ENCODE peak calls at places on chromosomes 7 and 10, in nine cellular contexts. One of them, this sample, is unnamed.
A peak's percentile ranks its signal among the peaks of the same experiment; 100 is the strongest.

GRCh38 chr10:42888504-42889095 is 106.0 kb downstream of the BMS1 start:
- DNase-seq in fibroblast of the aortic adventitia: no peak
- DNase-seq in nephron progenitor cell: no peak
- DNase-seq in NCI-H1105: no peak
- DNase-seq in H54: no peak
- DNase-seq in HFF-Myc: no peak
- DNase-seq in stimulated activated CD4-positive, alpha-beta T cell treated with anti-CD3 and anti-CD28 coated beads, Interleukin-2, amount 100 ng/mL, for 24 hours: no peak
- DNase-seq in activated CD8-positive, alpha-beta memory T cell treated with anti-CD3 and anti-CD28 coated beads, Interleukin-2, amount 50 U/mL, for 48 hours: peak; percentile 23
- DNase-seq in HCEC 1CT: no peak
- DNase-seq in this sample: no peak

GRCh38 chr7:111756687-111757178 is 194.4 kb upstream of the IMMP2L start:
- DNase-seq in stimulated activated CD4-positive, alpha-beta T cell treated with anti-CD3 and anti-CD28 coated beads, Interleukin-2, amount 100 ng/mL, for 24 hours: no peak
- DNase-seq in activated CD8-positive, alpha-beta memory T cell treated with anti-CD3 and anti-CD28 coated beads, Interleukin-2, amount 50 U/mL, for 48 hours: no peak
- DNase-seq in H54: peak; percentile 25
- DNase-seq in HFF-Myc: no peak
- DNase-seq in fibroblast of the aortic adventitia: peak; percentile 83
- DNase-seq in HCEC 1CT: peak; percentile 47
- DNase-seq in NCI-H1105: no peak
- DNase-seq in nephron progenitor cell: peak; percentile 46
- DNase-seq in this sample: peak; percentile 76

GRCh38 chr7:129721139-129721538 is 109.6 kb downstream of the NRF1 start:
- DNase-seq in fibroblast of the aortic adventitia: peak; percentile 28
- DNase-seq in stimulated activated CD4-positive, alpha-beta T cell treated with anti-CD3 and anti-CD28 coated beads, Interleukin-2, amount 100 ng/mL, for 24 hours: no peak
- DNase-seq in activated CD8-positive, alpha-beta memory T cell treated with anti-CD3 and anti-CD28 coated beads, Interleukin-2, amount 50 U/mL, for 48 hours: no peak
- DNase-seq in H54: no peak
- DNase-seq in nephron progenitor cell: no peak
- DNase-seq in NCI-H1105: no peak
- DNase-seq in HFF-Myc: no peak
- DNase-seq in HCEC 1CT: no peak
- DNase-seq in this sample: no peak

GRCh38 chr10:94292448-94293118 is 70.2 kb downstream of the NOC3L start:
- DNase-seq in HFF-Myc: no peak
- DNase-seq in stimulated activated CD4-positive, alpha-beta T cell treated with anti-CD3 and anti-CD28 coated beads, Interleukin-2, amount 100 ng/mL, for 24 hours: no peak
- DNase-seq in activated CD8-positive, alpha-beta memory T cell treated with anti-CD3 and anti-CD28 coated beads, Interleukin-2, amount 50 U/mL, for 48 hours: no peak
- DNase-seq in HCEC 1CT: peak; percentile 31
- DNase-seq in NCI-H1105: no peak
- DNase-seq in H54: peak; percentile 12
- DNase-seq in fibroblast of the aortic adventitia: peak; percentile 85
- DNase-seq in nephron progenitor cell: no peak
- DNase-seq in this sample: no peak

GRCh38 chr10:84197643-84198042 is 3.3 kb downstream of the CDHR1 start:
- DNase-seq in activated CD8-positive, alpha-beta memory T cell treated with anti-CD3 and anti-CD28 coated beads, Interleukin-2, amount 50 U/mL, for 48 hours: no peak
- DNase-seq in nephron progenitor cell: no peak
- DNase-seq in HCEC 1CT: no peak
- DNase-seq in HFF-Myc: no peak
- DNase-seq in H54: no peak
- DNase-seq in fibroblast of the aortic adventitia: no peak
- DNase-seq in stimulated activated CD4-positive, alpha-beta T cell treated with anti-CD3 and anti-CD28 coated beads, Interleukin-2, amount 100 ng/mL, for 24 hours: no peak
- DNase-seq in NCI-H1105: no peak
- DNase-seq in this sample: no peak

GRCh38 chr7:13414661-13415105 is 574.8 kb downstream of the ETV1 start:
- DNase-seq in H54: peak; percentile 3
- DNase-seq in activated CD8-positive, alpha-beta memory T cell treated with anti-CD3 and anti-CD28 coated beads, Interleukin-2, amount 50 U/mL, for 48 hours: no peak
- DNase-seq in HFF-Myc: no peak
- DNase-seq in fibroblast of the aortic adventitia: no peak
- DNase-seq in stimulated activated CD4-positive, alpha-beta T cell treated with anti-CD3 and anti-CD28 coated beads, Interleukin-2, amount 100 ng/mL, for 24 hours: no peak
- DNase-seq in NCI-H1105: no peak
- DNase-seq in HCEC 1CT: no peak
- DNase-seq in nephron progenitor cell: no peak
- DNase-seq in this sample: no peak

GRCh38 chr10:104777086-104777799 is 136.2 kb downstream of the SORCS3 start:
- DNase-seq in fibroblast of the aortic adventitia: no peak
- DNase-seq in nephron progenitor cell: no peak
- DNase-seq in activated CD8-positive, alpha-beta memory T cell treated with anti-CD3 and anti-CD28 coated beads, Interleukin-2, amount 50 U/mL, for 48 hours: no peak
- DNase-seq in NCI-H1105: no peak
- DNase-seq in H54: no peak
- DNase-seq in stimulated activated CD4-positive, alpha-beta T cell treated with anti-CD3 and anti-CD28 coated beads, Interleukin-2, amount 100 ng/mL, for 24 hours: no peak
- DNase-seq in HFF-Myc: no peak
- DNase-seq in HCEC 1CT: no peak
- DNase-seq in this sample: no peak

GRCh38 chr7:136911362-136911761 is 42.9 kb downstream of the CHRM2 start:
- DNase-seq in stimulated activated CD4-positive, alpha-beta T cell treated with anti-CD3 and anti-CD28 coated beads, Interleukin-2, amount 100 ng/mL, for 24 hours: no peak
- DNase-seq in H54: no peak
- DNase-seq in HCEC 1CT: peak; percentile 5
- DNase-seq in HFF-Myc: no peak
- DNase-seq in activated CD8-positive, alpha-beta memory T cell treated with anti-CD3 and anti-CD28 coated beads, Interleukin-2, amount 50 U/mL, for 48 hours: no peak
- DNase-seq in NCI-H1105: no peak
- DNase-seq in nephron progenitor cell: no peak
- DNase-seq in fibroblast of the aortic adventitia: no peak
- DNase-seq in this sample: no peak

GRCh38 chr7:122827763-122828162 is 58.5 kb downstream of the CADPS2 start:
- DNase-seq in HFF-Myc: no peak
- DNase-seq in activated CD8-positive, alpha-beta memory T cell treated with anti-CD3 and anti-CD28 coated beads, Interleukin-2, amount 50 U/mL, for 48 hours: no peak
- DNase-seq in nephron progenitor cell: no peak
- DNase-seq in fibroblast of the aortic adventitia: no peak
- DNase-seq in H54: no peak
- DNase-seq in NCI-H1105: no peak
- DNase-seq in stimulated activated CD4-positive, alpha-beta T cell treated with anti-CD3 and anti-CD28 coated beads, Interleukin-2, amount 100 ng/mL, for 24 hours: no peak
- DNase-seq in HCEC 1CT: no peak
- DNase-seq in this sample: no peak

GRCh38 chr7:119640861-119641260 is 632.1 kb upstream of the KCND2 start:
- DNase-seq in stimulated activated CD4-positive, alpha-beta T cell treated with anti-CD3 and anti-CD28 coated beads, Interleukin-2, amount 100 ng/mL, for 24 hours: no peak
- DNase-seq in NCI-H1105: no peak
- DNase-seq in nephron progenitor cell: no peak
- DNase-seq in activated CD8-positive, alpha-beta memory T cell treated with anti-CD3 and anti-CD28 coated beads, Interleukin-2, amount 50 U/mL, for 48 hours: no peak
- DNase-seq in HFF-Myc: no peak
- DNase-seq in H54: no peak
- DNase-seq in HCEC 1CT: no peak
- DNase-seq in fibroblast of the aortic adventitia: no peak
- DNase-seq in this sample: no peak

GRCh38 chr10:5876181-5876768 is 13.4 kb downstream of the ANKRD16 start:
- DNase-seq in nephron progenitor cell: no peak
- DNase-seq in H54: no peak
- DNase-seq in activated CD8-positive, alpha-beta memory T cell treated with anti-CD3 and anti-CD28 coated beads, Interleukin-2, amount 50 U/mL, for 48 hours: no peak
- DNase-seq in fibroblast of the aortic adventitia: peak; percentile 87
- DNase-seq in NCI-H1105: no peak
- DNase-seq in HFF-Myc: peak; percentile 64
- DNase-seq in stimulated activated CD4-positive, alpha-beta T cell treated with anti-CD3 and anti-CD28 coated beads, Interleukin-2, amount 100 ng/mL, for 24 hours: no peak
- DNase-seq in HCEC 1CT: no peak
- DNase-seq in this sample: no peak

GRCh38 chr7:47973739-47974138 is 5.7 kb downstream of the HUS1 start:
- DNase-seq in stimulated activated CD4-positive, alpha-beta T cell treated with anti-CD3 and anti-CD28 coated beads, Interleukin-2, amount 100 ng/mL, for 24 hours: no peak
- DNase-seq in fibroblast of the aortic adventitia: no peak
- DNase-seq in HCEC 1CT: no peak
- DNase-seq in activated CD8-positive, alpha-beta memory T cell treated with anti-CD3 and anti-CD28 coated beads, Interleukin-2, amount 50 U/mL, for 48 hours: no peak
- DNase-seq in NCI-H1105: no peak
- DNase-seq in H54: no peak
- DNase-seq in HFF-Myc: no peak
- DNase-seq in nephron progenitor cell: no peak
- DNase-seq in this sample: no peak

GRCh38 chr10:113056468-113057021 is 106.5 kb downstream of the TCF7L2 start:
- DNase-seq in H54: peak; percentile 61
- DNase-seq in HFF-Myc: no peak
- DNase-seq in NCI-H1105: no peak
- DNase-seq in fibroblast of the aortic adventitia: peak; percentile 91
- DNase-seq in HCEC 1CT: peak; percentile 84
- DNase-seq in nephron progenitor cell: no peak
- DNase-seq in activated CD8-positive, alpha-beta memory T cell treated with anti-CD3 and anti-CD28 coated beads, Interleukin-2, amount 50 U/mL, for 48 hours: no peak
- DNase-seq in stimulated activated CD4-positive, alpha-beta T cell treated with anti-CD3 and anti-CD28 coated beads, Interleukin-2, amount 100 ng/mL, for 24 hours: no peak
- DNase-seq in this sample: no peak

GRCh38 chr7:101880536-101881443 is 63.4 kb downstream of the CUX1 start:
- DNase-seq in nephron progenitor cell: no peak
- DNase-seq in NCI-H1105: no peak
- DNase-seq in HCEC 1CT: peak; percentile 33
- DNase-seq in H54: no peak
- DNase-seq in activated CD8-positive, alpha-beta memory T cell treated with anti-CD3 and anti-CD28 coated beads, Interleukin-2, amount 50 U/mL, for 48 hours: no peak
- DNase-seq in stimulated activated CD4-positive, alpha-beta T cell treated with anti-CD3 and anti-CD28 coated beads, Interleukin-2, amount 100 ng/mL, for 24 hours: no peak
- DNase-seq in HFF-Myc: no peak
- DNase-seq in fibroblast of the aortic adventitia: peak; percentile 44
- DNase-seq in this sample: no peak

GRCh38 chr7:98856021-98856422 is 13.8 kb downstream of the TMEM130 start:
- DNase-seq in nephron progenitor cell: no peak
- DNase-seq in H54: no peak
- DNase-seq in fibroblast of the aortic adventitia: no peak
- DNase-seq in HFF-Myc: no peak
- DNase-seq in NCI-H1105: no peak
- DNase-seq in activated CD8-positive, alpha-beta memory T cell treated with anti-CD3 and anti-CD28 coated beads, Interleukin-2, amount 50 U/mL, for 48 hours: no peak
- DNase-seq in HCEC 1CT: no peak
- DNase-seq in stimulated activated CD4-positive, alpha-beta T cell treated with anti-CD3 and anti-CD28 coated beads, Interleukin-2, amount 100 ng/mL, for 24 hours: no peak
- DNase-seq in this sample: no peak

GRCh38 chr7:28630350-28630749 is 218.0 kb downstream of the CREB5 start:
- DNase-seq in activated CD8-positive, alpha-beta memory T cell treated with anti-CD3 and anti-CD28 coated beads, Interleukin-2, amount 50 U/mL, for 48 hours: no peak
- DNase-seq in stimulated activated CD4-positive, alpha-beta T cell treated with anti-CD3 and anti-CD28 coated beads, Interleukin-2, amount 100 ng/mL, for 24 hours: no peak
- DNase-seq in H54: no peak
- DNase-seq in fibroblast of the aortic adventitia: peak; percentile 56
- DNase-seq in HCEC 1CT: no peak
- DNase-seq in nephron progenitor cell: no peak
- DNase-seq in HFF-Myc: peak; percentile 49
- DNase-seq in NCI-H1105: no peak
- DNase-seq in this sample: no peak

GRCh38 chr7:4791738-4792536 is 16.5 kb downstream of the AP5Z1 start:
- DNase-seq in HCEC 1CT: no peak
- DNase-seq in HFF-Myc: no peak
- DNase-seq in activated CD8-positive, alpha-beta memory T cell treated with anti-CD3 and anti-CD28 coated beads, Interleukin-2, amount 50 U/mL, for 48 hours: peak; percentile 93
- DNase-seq in H54: no peak
- DNase-seq in fibroblast of the aortic adventitia: peak; percentile 40
- DNase-seq in stimulated activated CD4-positive, alpha-beta T cell treated with anti-CD3 and anti-CD28 coated beads, Interleukin-2, amount 100 ng/mL, for 24 hours: peak; percentile 84
- DNase-seq in nephron progenitor cell: peak; percentile 89
- DNase-seq in NCI-H1105: no peak
- DNase-seq in this sample: peak; percentile 44

GRCh38 chr10:119355930-119356329 is 148.6 kb downstream of the GRK5 start:
- DNase-seq in activated CD8-positive, alpha-beta memory T cell treated with anti-CD3 and anti-CD28 coated beads, Interleukin-2, amount 50 U/mL, for 48 hours: no peak
- DNase-seq in stimulated activated CD4-positive, alpha-beta T cell treated with anti-CD3 and anti-CD28 coated beads, Interleukin-2, amount 100 ng/mL, for 24 hours: no peak
- DNase-seq in NCI-H1105: no peak
- DNase-seq in fibroblast of the aortic adventitia: no peak
- DNase-seq in HFF-Myc: no peak
- DNase-seq in nephron progenitor cell: no peak
- DNase-seq in H54: no peak
- DNase-seq in HCEC 1CT: no peak
- DNase-seq in this sample: no peak

GRCh38 chr10:125189162-125189561 is 28.8 kb upstream of the CTBP2 start:
- DNase-seq in HCEC 1CT: no peak
- DNase-seq in stimulated activated CD4-positive, alpha-beta T cell treated with anti-CD3 and anti-CD28 coated beads, Interleukin-2, amount 100 ng/mL, for 24 hours: no peak
- DNase-seq in H54: no peak
- DNase-seq in HFF-Myc: no peak
- DNase-seq in nephron progenitor cell: no peak
- DNase-seq in NCI-H1105: no peak
- DNase-seq in activated CD8-positive, alpha-beta memory T cell treated with anti-CD3 and anti-CD28 coated beads, Interleukin-2, amount 50 U/mL, for 48 hours: no peak
- DNase-seq in fibroblast of the aortic adventitia: no peak
- DNase-seq in this sample: no peak

GRCh38 chr10:69807122-69807521 is 5.4 kb downstream of the COL13A1 start:
- DNase-seq in HFF-Myc: peak; percentile 77
- DNase-seq in activated CD8-positive, alpha-beta memory T cell treated with anti-CD3 and anti-CD28 coated beads, Interleukin-2, amount 50 U/mL, for 48 hours: no peak
- DNase-seq in fibroblast of the aortic adventitia: peak; percentile 80
- DNase-seq in stimulated activated CD4-positive, alpha-beta T cell treated with anti-CD3 and anti-CD28 coated beads, Interleukin-2, amount 100 ng/mL, for 24 hours: no peak
- DNase-seq in nephron progenitor cell: no peak
- DNase-seq in H54: peak; percentile 88
- DNase-seq in HCEC 1CT: peak; percentile 88
- DNase-seq in NCI-H1105: no peak
- DNase-seq in this sample: peak; percentile 40

GRCh38 chr7:85716353-85716752 is 529.5 kb upstream of the SEMA3D start:
- DNase-seq in activated CD8-positive, alpha-beta memory T cell treated with anti-CD3 and anti-CD28 coated beads, Interleukin-2, amount 50 U/mL, for 48 hours: no peak
- DNase-seq in fibroblast of the aortic adventitia: peak; percentile 9
- DNase-seq in H54: no peak
- DNase-seq in NCI-H1105: no peak
- DNase-seq in stimulated activated CD4-positive, alpha-beta T cell treated with anti-CD3 and anti-CD28 coated beads, Interleukin-2, amount 100 ng/mL, for 24 hours: no peak
- DNase-seq in nephron progenitor cell: no peak
- DNase-seq in HFF-Myc: no peak
- DNase-seq in HCEC 1CT: no peak
- DNase-seq in this sample: no peak

GRCh38 chr10:103814626-103815370 is 40.6 kb downstream of the SH3PXD2A start:
- DNase-seq in HCEC 1CT: peak; percentile 43
- DNase-seq in activated CD8-positive, alpha-beta memory T cell treated with anti-CD3 and anti-CD28 coated beads, Interleukin-2, amount 50 U/mL, for 48 hours: no peak
- DNase-seq in fibroblast of the aortic adventitia: no peak
- DNase-seq in nephron progenitor cell: no peak
- DNase-seq in H54: no peak
- DNase-seq in HFF-Myc: no peak
- DNase-seq in stimulated activated CD4-positive, alpha-beta T cell treated with anti-CD3 and anti-CD28 coated beads, Interleukin-2, amount 100 ng/mL, for 24 hours: no peak
- DNase-seq in NCI-H1105: no peak
- DNase-seq in this sample: no peak

GRCh38 chr10:80554050-80554449 is 16.3 kb downstream of the SH2D4B start:
- DNase-seq in HCEC 1CT: no peak
- DNase-seq in NCI-H1105: no peak
- DNase-seq in stimulated activated CD4-positive, alpha-beta T cell treated with anti-CD3 and anti-CD28 coated beads, Interleukin-2, amount 100 ng/mL, for 24 hours: no peak
- DNase-seq in HFF-Myc: no peak
- DNase-seq in fibroblast of the aortic adventitia: no peak
- DNase-seq in H54: no peak
- DNase-seq in activated CD8-positive, alpha-beta memory T cell treated with anti-CD3 and anti-CD28 coated beads, Interleukin-2, amount 50 U/mL, for 48 hours: no peak
- DNase-seq in nephron progenitor cell: no peak
- DNase-seq in this sample: no peak

GRCh38 chr7:140898794-140899548 is 25.8 kb downstream of the BRAF start:
- DNase-seq in HCEC 1CT: peak; percentile 75
- DNase-seq in activated CD8-positive, alpha-beta memory T cell treated with anti-CD3 and anti-CD28 coated beads, Interleukin-2, amount 50 U/mL, for 48 hours: no peak
- DNase-seq in fibroblast of the aortic adventitia: no peak
- DNase-seq in stimulated activated CD4-positive, alpha-beta T cell treated with anti-CD3 and anti-CD28 coated beads, Interleukin-2, amount 100 ng/mL, for 24 hours: no peak
- DNase-seq in H54: no peak
- DNase-seq in HFF-Myc: no peak
- DNase-seq in nephron progenitor cell: no peak
- DNase-seq in NCI-H1105: no peak
- DNase-seq in this sample: no peak

GRCh38 chr10:95388072-95388471 is 97.3 kb upstream of the PDLIM1 start:
- DNase-seq in HFF-Myc: no peak
- DNase-seq in nephron progenitor cell: no peak
- DNase-seq in fibroblast of the aortic adventitia: no peak
- DNase-seq in H54: no peak
- DNase-seq in stimulated activated CD4-positive, alpha-beta T cell treated with anti-CD3 and anti-CD28 coated beads, Interleukin-2, amount 100 ng/mL, for 24 hours: no peak
- DNase-seq in activated CD8-positive, alpha-beta memory T cell treated with anti-CD3 and anti-CD28 coated beads, Interleukin-2, amount 50 U/mL, for 48 hours: no peak
- DNase-seq in NCI-H1105: no peak
- DNase-seq in HCEC 1CT: no peak
- DNase-seq in this sample: no peak

GRCh38 chr10:96259884-96260511 is 11.4 kb downstream of the BLNK start:
- DNase-seq in H54: no peak
- DNase-seq in fibroblast of the aortic adventitia: no peak
- DNase-seq in stimulated activated CD4-positive, alpha-beta T cell treated with anti-CD3 and anti-CD28 coated beads, Interleukin-2, amount 100 ng/mL, for 24 hours: no peak
- DNase-seq in activated CD8-positive, alpha-beta memory T cell treated with anti-CD3 and anti-CD28 coated beads, Interleukin-2, amount 50 U/mL, for 48 hours: no peak
- DNase-seq in HCEC 1CT: no peak
- DNase-seq in HFF-Myc: no peak
- DNase-seq in nephron progenitor cell: no peak
- DNase-seq in NCI-H1105: no peak
- DNase-seq in this sample: no peak

GRCh38 chr7:8151161-8151560 is 110.8 kb downstream of the ICA1 start:
- DNase-seq in HFF-Myc: no peak
- DNase-seq in stimulated activated CD4-positive, alpha-beta T cell treated with anti-CD3 and anti-CD28 coated beads, Interleukin-2, amount 100 ng/mL, for 24 hours: no peak
- DNase-seq in nephron progenitor cell: no peak
- DNase-seq in fibroblast of the aortic adventitia: no peak
- DNase-seq in activated CD8-positive, alpha-beta memory T cell treated with anti-CD3 and anti-CD28 coated beads, Interleukin-2, amount 50 U/mL, for 48 hours: no peak
- DNase-seq in HCEC 1CT: no peak
- DNase-seq in NCI-H1105: no peak
- DNase-seq in H54: no peak
- DNase-seq in this sample: no peak

GRCh38 chr10:76885815-76886214 is 751.8 kb downstream of the KCNMA1 start:
- DNase-seq in NCI-H1105: no peak
- DNase-seq in stimulated activated CD4-positive, alpha-beta T cell treated with anti-CD3 and anti-CD28 coated beads, Interleukin-2, amount 100 ng/mL, for 24 hours: no peak
- DNase-seq in HFF-Myc: no peak
- DNase-seq in HCEC 1CT: no peak
- DNase-seq in activated CD8-positive, alpha-beta memory T cell treated with anti-CD3 and anti-CD28 coated beads, Interleukin-2, amount 50 U/mL, for 48 hours: no peak
- DNase-seq in fibroblast of the aortic adventitia: peak; percentile 73
- DNase-seq in H54: no peak
- DNase-seq in nephron progenitor cell: no peak
- DNase-seq in this sample: no peak

GRCh38 chr7:47902013-47902412 is 46.3 kb downstream of the PKD1L1 start:
- DNase-seq in HFF-Myc: no peak
- DNase-seq in nephron progenitor cell: no peak
- DNase-seq in H54: no peak
- DNase-seq in stimulated activated CD4-positive, alpha-beta T cell treated with anti-CD3 and anti-CD28 coated beads, Interleukin-2, amount 100 ng/mL, for 24 hours: no peak
- DNase-seq in HCEC 1CT: no peak
- DNase-seq in fibroblast of the aortic adventitia: no peak
- DNase-seq in NCI-H1105: no peak
- DNase-seq in activated CD8-positive, alpha-beta memory T cell treated with anti-CD3 and anti-CD28 coated beads, Interleukin-2, amount 50 U/mL, for 48 hours: no peak
- DNase-seq in this sample: peak; percentile 85

GRCh38 chr7:16398211-16399017 is 22.9 kb downstream of the CRPPA start:
- DNase-seq in NCI-H1105: no peak
- DNase-seq in H54: no peak
- DNase-seq in HCEC 1CT: no peak
- DNase-seq in fibroblast of the aortic adventitia: peak; percentile 39
- DNase-seq in nephron progenitor cell: no peak
- DNase-seq in activated CD8-positive, alpha-beta memory T cell treated with anti-CD3 and anti-CD28 coated beads, Interleukin-2, amount 50 U/mL, for 48 hours: no peak
- DNase-seq in stimulated activated CD4-positive, alpha-beta T cell treated with anti-CD3 and anti-CD28 coated beads, Interleukin-2, amount 100 ng/mL, for 24 hours: no peak
- DNase-seq in HFF-Myc: no peak
- DNase-seq in this sample: no peak

GRCh38 chr7:1992554-1992953 is 240.2 kb downstream of the MAD1L1 start:
- DNase-seq in fibroblast of the aortic adventitia: no peak
- DNase-seq in H54: no peak
- DNase-seq in nephron progenitor cell: no peak
- DNase-seq in activated CD8-positive, alpha-beta memory T cell treated with anti-CD3 and anti-CD28 coated beads, Interleukin-2, amount 50 U/mL, for 48 hours: no peak
- DNase-seq in HCEC 1CT: no peak
- DNase-seq in stimulated activated CD4-positive, alpha-beta T cell treated with anti-CD3 and anti-CD28 coated beads, Interleukin-2, amount 100 ng/mL, for 24 hours: no peak
- DNase-seq in HFF-Myc: no peak
- DNase-seq in NCI-H1105: no peak
- DNase-seq in this sample: no peak